ENCODE peak calls at places on chromosomes 16 and 17, in nine cellular contexts. V, C, E, W, D, M, Y, N and F are unnamed samples.

GRCh38 chr17:27809555-27809954 is 9.2 kb upstream of the NOS2 start:
- DNase-seq in V (no peak), C (no peak), E (no peak), W (no peak), D (no peak), M (no peak), Y (no peak), N (no peak), F (no peak)

GRCh38 chr16:26645629-26646028 is 421.1 kb upstream of the C16orf82 start:
- DNase-seq in V (no peak), C (peak; percentile 71), E (no peak), W (no peak), D (no peak), M (no peak), Y (peak; percentile 68), N (peak; percentile 40), F (peak; percentile 73)

GRCh38 chr17:27402943-27403342 is 53.3 kb upstream of the KSR1 start:
- DNase-seq in V (no peak), C (no peak), E (no peak), W (no peak), D (no peak), M (no peak), Y (no peak), N (no peak), F (no peak)

GRCh38 chr16:77788196-77789084 is at the start of gene VAT1L:
- DNase-seq in V (no peak), C (peak; percentile 78), E (no peak), W (no peak), D (no peak), M (no peak), Y (peak; percentile 49), N (peak; percentile 69), F (peak; percentile 9)

GRCh38 chr16:25114121-25114520 is 2.6 kb downstream of the LCMT1 start:
- DNase-seq in V (no peak), C (no peak), E (no peak), W (no peak), D (no peak), M (no peak), Y (no peak), N (no peak), F (no peak)

GRCh38 chr17:79324219-79324618 is 249.6 kb downstream of the ENGASE start:
- DNase-seq in V (no peak), C (no peak), E (no peak), W (no peak), D (no peak), M (no peak), Y (no peak), N (no peak), F (no peak)

GRCh38 chr16:86883583-86884188 is 305.3 kb downstream of the FOXL1 start:
- DNase-seq in V (no peak), C (no peak), E (no peak), W (no peak), D (no peak), M (no peak), Y (no peak), N (no peak), F (no peak)

GRCh38 chr17:75124041-75124818 is 7.3 kb downstream of the NT5C start:
- DNase-seq in V (no peak), C (no peak), E (peak; percentile 96), W (no peak), D (no peak), M (no peak), Y (peak; percentile 91), N (no peak), F (peak; percentile 71)

GRCh38 chr16:1097800-1098199 is 1.8 kb upstream of the C1QTNF8 start:
- DNase-seq in V (no peak), C (no peak), E (no peak), W (no peak), D (no peak), M (no peak), Y (no peak), N (no peak), F (no peak)

GRCh38 chr17:39667262-39668140 is 752 bp upstream of the PNMT start:
- DNase-seq in V (no peak), C (peak; percentile 48), E (peak; percentile 68), W (no peak), D (no peak), M (peak; percentile 55), Y (peak; percentile 70), N (peak; percentile 76), F (peak; percentile 27)

GRCh38 chr17:10394201-10394887 is 21.5 kb upstream of the MYH13 start:
- DNase-seq in V (no peak), C (no peak), E (no peak), W (no peak), D (no peak), M (peak; percentile 11), Y (no peak), N (no peak), F (no peak)

GRCh38 chr17:78779848-78780247 is 2.2 kb downstream of the CYTH1 start:
- DNase-seq in V (no peak), C (no peak), E (peak; percentile 38), W (no peak), D (no peak), M (no peak), Y (no peak), N (no peak), F (peak; percentile 76)

GRCh38 chr16:16021988-16022682 is 72.7 kb downstream of the ABCC1 start:
- DNase-seq in V (peak; percentile 43), C (no peak), E (peak; percentile 83), W (no peak), D (peak; percentile 92), M (no peak), Y (peak; percentile 91), N (peak; percentile 76), F (no peak)

GRCh38 chr17:62017496-62017895 is 47.6 kb downstream of the MED13 start:
- DNase-seq in V (no peak), C (no peak), E (no peak), W (no peak), D (no peak), M (no peak), Y (no peak), N (no peak), F (no peak)

GRCh38 chr16:89256651-89257254 is 39.2 kb downstream of the ZNF778 start:
- DNase-seq in V (no peak), C (peak; percentile 89), E (peak; percentile 84), W (no peak), D (no peak), M (peak; percentile 37), Y (peak; percentile 60), N (peak; percentile 62), F (peak; percentile 89)

GRCh38 chr17:72117748-72118587 is 2.9 kb upstream of the SOX9 start:
- DNase-seq in V (no peak), C (peak; percentile 55), E (no peak), W (no peak), D (no peak), M (no peak), Y (no peak), N (no peak), F (no peak)

GRCh38 chr16:56630134-56630533 is 2.3 kb upstream of the MT1M start:
- DNase-seq in V (no peak), C (no peak), E (no peak), W (no peak), D (no peak), M (peak; percentile 75), Y (no peak), N (no peak), F (no peak)

GRCh38 chr17:42548070-42548837 is 4.5 kb upstream of the HSD17B1 start:
- DNase-seq in V (no peak), C (peak; percentile 98), E (peak; percentile 93), W (no peak), D (no peak), M (peak; percentile 93), Y (peak; percentile 92), N (no peak), F (peak; percentile 91)

GRCh38 chr17:15480209-15480608 is 12.8 kb upstream of the CDRT4 start:
- DNase-seq in V (no peak), C (no peak), E (no peak), W (no peak), D (no peak), M (no peak), Y (no peak), N (no peak), F (no peak)

GRCh38 chr17:57195790-57196460 is 60.4 kb upstream of the MSI2 start:
- DNase-seq in V (no peak), C (no peak), E (no peak), W (no peak), D (no peak), M (no peak), Y (no peak), N (peak; percentile 22), F (no peak)

GRCh38 chr17:58189436-58190146 is 2.9 kb upstream of the EPX start:
- DNase-seq in V (no peak), C (no peak), E (peak; percentile 48), W (peak; percentile 28), D (peak; percentile 14), M (no peak), Y (no peak), N (peak; percentile 64), F (no peak)

GRCh38 chr17:83076930-83077329 is 2.5 kb upstream of the METRNL start:
- DNase-seq in V (no peak), C (no peak), E (no peak), W (no peak), D (no peak), M (peak; percentile 64), Y (no peak), N (no peak), F (peak; percentile 39)
- TF ChIP-seq CTCF in V (peak; percentile 38), C (peak; percentile 76), E (no peak), W (no peak), D (peak; percentile 14), M (peak; percentile 65), Y (no peak), N (peak; percentile 19), F (peak; percentile 31)

DNA sequence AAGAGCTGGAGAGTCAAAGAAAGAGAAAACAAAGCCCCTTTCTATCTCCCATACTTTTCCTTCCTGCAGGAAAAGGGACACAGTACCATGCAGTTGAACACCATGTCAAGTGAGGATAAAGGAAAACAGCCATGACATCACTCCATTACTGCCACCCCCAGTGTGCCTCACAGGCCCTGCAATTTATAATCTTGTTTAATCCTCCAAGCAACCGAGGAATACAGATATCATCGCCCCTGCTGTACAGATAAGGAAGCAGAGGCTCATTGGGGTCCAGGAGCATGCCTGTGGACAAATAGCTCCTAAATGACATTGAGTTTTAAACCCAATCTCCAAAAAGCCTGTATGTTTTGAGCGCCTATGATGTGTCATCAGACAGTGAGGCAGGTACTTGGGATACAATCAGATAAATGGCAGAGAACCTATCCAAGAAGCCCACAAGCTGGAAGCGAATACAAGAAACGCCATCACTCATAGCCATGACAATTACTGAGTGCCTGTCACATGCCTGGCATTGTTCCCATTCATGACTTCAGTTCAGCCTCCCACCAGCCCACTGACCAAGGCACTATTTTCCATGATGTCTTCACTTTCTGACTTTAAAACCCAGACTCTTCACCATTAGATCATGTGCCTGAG is 45.5 kb downstream of the CPPED1 start:
- DNase-seq in V (no peak), C (no peak), E (no peak), W (no peak), D (no peak), M (no peak), Y (peak; percentile 13), N (no peak), F (no peak)
- TF ChIP-seq CTCF in V (no peak), C (no peak), E (no peak), W (no peak), D (no peak), M (no peak), Y (no peak), N (no peak), F (no peak)

GRCh38 chr16:79185681-79186080 is 414.9 kb downstream of the MAF start:
- DNase-seq in V (no peak), C (no peak), E (no peak), W (no peak), D (no peak), M (no peak), Y (no peak), N (no peak), F (no peak)
- TF ChIP-seq CTCF in V (no peak), C (no peak), E (no peak), W (no peak), D (no peak), M (no peak), Y (no peak), N (no peak), F (no peak)

GRCh38 chr16:85370881-85371651 is 242.1 kb upstream of the GSE1 start:
- DNase-seq in V (no peak), C (no peak), E (peak; percentile 87), W (no peak), D (no peak), M (no peak), Y (no peak), N (no peak), F (no peak)
- TF ChIP-seq CTCF in V (no peak), C (no peak), E (no peak), W (peak; percentile 7), D (peak; percentile 3), M (no peak), Y (no peak), N (no peak), F (no peak)